ENCODE peak calls at places on chromosomes 13 and 19, in five cellular contexts. One of them, this sample, is unnamed.

GRCh38 chr19:3066482-3067049 is 4.3 kb upstream of the TLE5 start:
- DNase-seq in Calu3: no peak
- DNase-seq in natural killer cell: no peak
- DNase-seq in suprapubic skin: no peak
- DNase-seq in NCI-H774: no peak
- DNase-seq in this sample: no peak

GRCh38 chr13:79541426-79542049 is 60.6 kb downstream of the NDFIP2 start:
- DNase-seq in suprapubic skin: no peak
- DNase-seq in NCI-H774: no peak
- DNase-seq in Calu3: peak; percentile 0
- DNase-seq in natural killer cell: no peak
- DNase-seq in this sample: peak; percentile 32

GRCh38 chr13:49760555-49760954 is 31.9 kb downstream of the KPNA3 start:
- DNase-seq in Calu3: no peak
- DNase-seq in NCI-H774: no peak
- DNase-seq in natural killer cell: no peak
- DNase-seq in suprapubic skin: no peak
- DNase-seq in this sample: no peak

GRCh38 chr19:54302252-54302651 is 10.7 kb downstream of the LILRA5 start:
- DNase-seq in suprapubic skin: no peak
- DNase-seq in NCI-H774: no peak
- DNase-seq in Calu3: no peak
- DNase-seq in natural killer cell: no peak
- DNase-seq in this sample: no peak

GRCh38 chr13:75088915-75089314 is 393.1 kb downstream of the TBC1D4 start:
- DNase-seq in Calu3: no peak
- DNase-seq in suprapubic skin: no peak
- DNase-seq in NCI-H774: no peak
- DNase-seq in natural killer cell: no peak
- DNase-seq in this sample: no peak

GRCh38 chr13:100490692-100491091 is 97.9 kb downstream of the GGACT start:
- DNase-seq in Calu3: peak; percentile 1
- DNase-seq in suprapubic skin: no peak
- DNase-seq in natural killer cell: no peak
- DNase-seq in NCI-H774: peak; percentile 61
- DNase-seq in this sample: no peak

GRCh38 chr19:48812094-48812929 is 1.5 kb upstream of the BCAT2 start:
- DNase-seq in suprapubic skin: peak; percentile 93
- DNase-seq in Calu3: peak; percentile 93
- DNase-seq in natural killer cell: no peak
- DNase-seq in NCI-H774: peak; percentile 95
- DNase-seq in this sample: no peak

GRCh38 chr19:16459680-16460079 is 12.1 kb downstream of the EPS15L1 start:
- DNase-seq in natural killer cell: no peak
- DNase-seq in NCI-H774: no peak
- DNase-seq in suprapubic skin: no peak
- DNase-seq in Calu3: no peak
- DNase-seq in this sample: no peak

GRCh38 chr13:113815151-113816058 is 48.5 kb downstream of the GAS6 start:
- DNase-seq in Calu3: no peak
- DNase-seq in natural killer cell: no peak
- DNase-seq in NCI-H774: no peak
- DNase-seq in suprapubic skin: no peak
- DNase-seq in this sample: no peak

GRCh38 chr13:27797228-27797624 is 4.9 kb downstream of the GSX1 start:
- DNase-seq in natural killer cell: no peak
- DNase-seq in suprapubic skin: peak; percentile 25
- DNase-seq in Calu3: peak; percentile 37
- DNase-seq in NCI-H774: no peak
- DNase-seq in this sample: no peak

GRCh38 chr13:109355875-109356428 is 430.4 kb downstream of the IRS2 start:
- DNase-seq in natural killer cell: no peak
- DNase-seq in NCI-H774: no peak
- DNase-seq in Calu3: no peak
- DNase-seq in suprapubic skin: no peak
- DNase-seq in this sample: no peak

GRCh38 chr13:85724554-85725432 is 74.4 kb downstream of the SLITRK6 start:
- DNase-seq in Calu3: no peak
- DNase-seq in suprapubic skin: no peak
- DNase-seq in natural killer cell: no peak
- DNase-seq in NCI-H774: peak; percentile 27
- DNase-seq in this sample: no peak

GRCh38 chr13:75961911-75962310 is 325.8 kb downstream of the LMO7 start:
- DNase-seq in suprapubic skin: no peak
- DNase-seq in NCI-H774: no peak
- DNase-seq in Calu3: no peak
- DNase-seq in natural killer cell: no peak
- DNase-seq in this sample: no peak